ENCODE peak calls at places on chromosomes 7 and 10, in six cellular contexts. One of them, this sample, is unnamed.

GRCh38 chr7:93044147-93044810 is 73.5 kb downstream of the SAMD9 start:
- DNase-seq in HTR-8/SVneo: no peak
- DNase-seq in ELR: peak; percentile 87
- DNase-seq in left cardiac atrium: no peak
- DNase-seq in CD4-positive, CD25-positive, alpha-beta regulatory T cell: no peak
- DNase-seq in hippocampal formation: no peak
- DNase-seq in this sample: no peak

GRCh38 chr7:134991469-134992339 is 5.4 kb downstream of the AGBL3 start:
- DNase-seq in ELR: no peak
- DNase-seq in HTR-8/SVneo: no peak
- DNase-seq in left cardiac atrium: no peak
- DNase-seq in CD4-positive, CD25-positive, alpha-beta regulatory T cell: no peak
- DNase-seq in hippocampal formation: no peak
- DNase-seq in this sample: no peak

GRCh38 chr10:30436200-30436599 is 2.2 kb downstream of the MAP3K8 start:
- DNase-seq in CD4-positive, CD25-positive, alpha-beta regulatory T cell: no peak
- DNase-seq in left cardiac atrium: no peak
- DNase-seq in hippocampal formation: peak; percentile 43
- DNase-seq in ELR: peak; percentile 47
- DNase-seq in HTR-8/SVneo: no peak
- DNase-seq in this sample: no peak

GRCh38 chr10:61329854-61330253 is 123.3 kb downstream of the TMEM26 start:
- DNase-seq in ELR: no peak
- DNase-seq in CD4-positive, CD25-positive, alpha-beta regulatory T cell: no peak
- DNase-seq in HTR-8/SVneo: no peak
- DNase-seq in left cardiac atrium: no peak
- DNase-seq in hippocampal formation: no peak
- DNase-seq in this sample: no peak

GRCh38 chr7:111638048-111638447 is 75.8 kb upstream of the IMMP2L start:
- DNase-seq in CD4-positive, CD25-positive, alpha-beta regulatory T cell: no peak
- DNase-seq in left cardiac atrium: no peak
- DNase-seq in hippocampal formation: no peak
- DNase-seq in HTR-8/SVneo: no peak
- DNase-seq in ELR: no peak
- DNase-seq in this sample: no peak

GRCh38 chr10:85265121-85265520 is 936.7 kb downstream of the CCSER2 start:
- DNase-seq in ELR: no peak
- DNase-seq in hippocampal formation: no peak
- DNase-seq in left cardiac atrium: no peak
- DNase-seq in HTR-8/SVneo: no peak
- DNase-seq in CD4-positive, CD25-positive, alpha-beta regulatory T cell: no peak
- DNase-seq in this sample: no peak

GRCh38 chr10:3455385-3456334 is 283.1 kb upstream of the PITRM1 start:
- DNase-seq in hippocampal formation: no peak
- DNase-seq in ELR: peak; percentile 97
- DNase-seq in HTR-8/SVneo: peak; percentile 37
- DNase-seq in CD4-positive, CD25-positive, alpha-beta regulatory T cell: no peak
- DNase-seq in left cardiac atrium: no peak
- DNase-seq in this sample: no peak

GRCh38 chr7:30717181-30717580 is 34.8 kb upstream of the INMT start:
- DNase-seq in ELR: peak; percentile 68
- DNase-seq in hippocampal formation: no peak
- DNase-seq in left cardiac atrium: no peak
- DNase-seq in HTR-8/SVneo: peak; percentile 49
- DNase-seq in CD4-positive, CD25-positive, alpha-beta regulatory T cell: no peak
- DNase-seq in this sample: no peak

GRCh38 chr10:43852644-43853214 is 204.0 kb upstream of the ZNF32 start:
- DNase-seq in hippocampal formation: no peak
- DNase-seq in ELR: no peak
- DNase-seq in HTR-8/SVneo: no peak
- DNase-seq in CD4-positive, CD25-positive, alpha-beta regulatory T cell: no peak
- DNase-seq in left cardiac atrium: no peak
- DNase-seq in this sample: no peak

GRCh38 chr10:14244801-14245211 is 85.9 kb downstream of the FRMD4A start:
- DNase-seq in ELR: peak; percentile 72
- DNase-seq in hippocampal formation: no peak
- DNase-seq in CD4-positive, CD25-positive, alpha-beta regulatory T cell: no peak
- DNase-seq in left cardiac atrium: no peak
- DNase-seq in HTR-8/SVneo: no peak
- DNase-seq in this sample: no peak

GRCh38 chr7:51108134-51108533 is 208.5 kb downstream of the COBL start:
- DNase-seq in hippocampal formation: no peak
- DNase-seq in HTR-8/SVneo: no peak
- DNase-seq in left cardiac atrium: no peak
- DNase-seq in ELR: no peak
- DNase-seq in CD4-positive, CD25-positive, alpha-beta regulatory T cell: no peak
- DNase-seq in this sample: no peak

This sample was measured in activated gamma-delta T cell treated with Interleukin-2 at 50 U/mL for 16 hours.